ENCODE peak calls at places on chromosomes 4 and X, in eight cellular contexts. M is stimulated activated CD4-positive, alpha-beta T cell treated with anti-CD3 and anti-CD28 coated beads, TNF-alpha, amount 100 ng/mL, for 4 hours; H is GM13976; P is ACHN; N is COLO829; D is AG10803; A is activated CD4-positive, alpha-beta T cell treated with anti-CD3 and anti-CD28 coated beads, Interleukin-2, amount 50 U/mL, for 24 hours; J is NCI-H2029 treated with DMSO at 0.1 percent for 48 hours. R is an unnamed sample.

GRCh38 chr4:41957634-41958033 is 22.4 kb downstream of the TMEM33 start:
- DNase-seq in M (no peak), H (peak), P (peak), N (no peak), D (no peak), A (no peak), J (peak), R (no peak)

GRCh38 chr4:41129936-41130440 is 84.4 kb downstream of the APBB2 start:
- DNase-seq in M (no peak), H (no peak), P (no peak), N (no peak), D (no peak), A (no peak), J (no peak), R (no peak)

GRCh38 chr4:70177117-70177516 is 18.4 kb upstream of the ODAM start:
- DNase-seq in M (no peak), H (no peak), P (no peak), N (no peak), D (no peak), A (no peak), J (no peak), R (no peak)

GRCh38 chrX:99266255-99266654 is 1143.8 kb downstream of the PCDH19 start:
- DNase-seq in M (no peak), H (no peak), P (no peak), N (no peak), D (no peak), A (no peak), J (no peak), R (no peak)

GRCh38 chr4:43716721-43717395 is 731.8 kb downstream of the KCTD8 start:
- DNase-seq in M (no peak), H (no peak), P (no peak), N (no peak), D (no peak), A (no peak), J (no peak), R (no peak)

GRCh38 chrX:120755066-120755846 is 120.4 kb downstream of the CT47B1 start:
- DNase-seq in M (no peak), H (no peak), P (no peak), N (no peak), D (no peak), A (no peak), J (peak), R (no peak)

GRCh38 chrX:2894885-2895292 is 34.2 kb downstream of the ARSD start:
- DNase-seq in M (no peak), H (no peak), P (no peak), N (peak), D (peak), A (no peak), J (no peak), R (peak)

GRCh38 chr4:95255396-95256107 is 293.2 kb downstream of the UNC5C start:
- DNase-seq in M (no peak), H (no peak), P (no peak), N (peak), D (peak), A (no peak), J (no peak), R (peak)

GRCh38 chr4:22515145-22515887 is 550 bp downstream of the ADGRA3 start:
- DNase-seq in M (peak), H (peak), P (peak), N (peak), D (peak), A (no peak), J (peak), R (peak)

GRCh38 chr4:7158991-7159390 is 33.3 kb upstream of the SORCS2 start:
- DNase-seq in M (no peak), H (no peak), P (no peak), N (no peak), D (no peak), A (no peak), J (no peak), R (no peak)

GRCh38 chr4:110055014-110055768 is 142.5 kb downstream of the EGF start:
- DNase-seq in M (no peak), H (peak), P (peak), N (no peak), D (no peak), A (no peak), J (no peak), R (peak)

GRCh38 chrX:13059676-13060499 is 15.5 kb upstream of the FAM9C start:
- DNase-seq in M (no peak), H (no peak), P (peak), N (peak), D (peak), A (no peak), J (no peak), R (peak)

GRCh38 chrX:46461653-46462191 is 83.5 kb downstream of the ZNF674 start:
- DNase-seq in M (no peak), H (no peak), P (no peak), N (no peak), D (no peak), A (no peak), J (no peak), R (no peak)

GRCh38 chr4:17059192-17059634 is 160.8 kb upstream of the LDB2 start:
- DNase-seq in M (no peak), H (no peak), P (no peak), N (no peak), D (peak), A (no peak), J (no peak), R (peak)

GRCh38 chr4:187961171-187961570 is 34.4 kb upstream of the ZFP42 start:
- DNase-seq in M (no peak), H (no peak), P (no peak), N (peak), D (no peak), A (no peak), J (no peak), R (no peak)

GRCh38 chr4:6562931-6563901 is 11.8 kb upstream of the MAN2B2 start:
- DNase-seq in M (no peak), H (no peak), P (no peak), N (no peak), D (peak), A (no peak), J (no peak), R (no peak)

GRCh38 chr4:109434793-109435080 is 1.1 kb downstream of the SEC24B start:
- DNase-seq in M (no peak), H (no peak), P (no peak), N (no peak), D (peak), A (no peak), J (no peak), R (peak)

GRCh38 chr4:122548452-122548851 is 72.4 kb downstream of the IL21 start:
- DNase-seq in M (no peak), H (no peak), P (no peak), N (no peak), D (no peak), A (no peak), J (no peak), R (peak)

GRCh38 chr4:173040200-173040599 is 128.4 kb upstream of the GALNT7 start:
- DNase-seq in M (no peak), H (no peak), P (peak), N (no peak), D (no peak), A (no peak), J (peak), R (peak)

GRCh38 chrX:7139202-7140081 is 8.1 kb upstream of the STS start:
- DNase-seq in M (no peak), H (no peak), P (no peak), N (no peak), D (peak), A (no peak), J (no peak), R (peak)

GRCh38 chr4:6502147-6502546 is 29.7 kb upstream of the PPP2R2C start:
- DNase-seq in M (no peak), H (no peak), P (no peak), N (no peak), D (no peak), A (no peak), J (no peak), R (no peak)

GRCh38 chrX:123803331-123803983 is 56.4 kb upstream of the XIAP start:
- DNase-seq in M (no peak), H (peak), P (no peak), N (peak), D (peak), A (no peak), J (peak), R (peak)

GRCh38 chr4:2788532-2789103 is 4.3 kb upstream of the SH3BP2 start:
- DNase-seq in M (no peak), H (no peak), P (no peak), N (no peak), D (peak), A (no peak), J (no peak), R (peak)

GRCh38 chrX:68261060-68261672 is 172.1 kb downstream of the OPHN1 start:
- DNase-seq in M (no peak), H (no peak), P (no peak), N (peak), D (peak), A (no peak), J (no peak), R (peak)

GRCh38 chrX:39324233-39324632 is 523.0 kb downstream of the MID1IP1 start:
- DNase-seq in M (no peak), H (no peak), P (no peak), N (no peak), D (no peak), A (no peak), J (no peak), R (no peak)

R was measured in fibroblast of the aortic adventitia.